ENCODE peak calls at places on chromosomes 3 and 15, in four cellular contexts. W is ovary, R is tibial nerve, T is transverse colon. L is an unnamed sample.

GRCh38 chr15:92383528-92384326 is 10.0 kb upstream of the ST8SIA2 start:
- DNase-seq in W (no peak), T (no peak), R (no peak), L (no peak)

GRCh38 chr3:185215873-185216586 is 37.8 kb downstream of the EHHADH start:
- DNase-seq in T (no peak), R (no peak), W (no peak), L (no peak)

GRCh38 chr15:66839511-66840112 is 137.6 kb downstream of the SMAD6 start:
- DNase-seq in W (no peak), T (peak; percentile 1), R (no peak), L (no peak)

GRCh38 chr15:84795186-84795585 is 22.0 kb upstream of the ALPK3 start:
- DNase-seq in T (no peak), W (no peak), R (no peak), L (no peak)

GRCh38 chr15:99953886-99954285 is 220.6 kb upstream of the LYSMD4 start:
- DNase-seq in W (no peak), R (no peak), T (no peak), L (peak; percentile 18)

GRCh38 chr3:46576899-46577298 is 10.8 kb upstream of the LRRC2 start:
- DNase-seq in T (no peak), R (no peak), W (peak; percentile 44), L (no peak)

GRCh38 chr3:117624424-117624823 is 914.8 kb downstream of the TUSC7 start:
- DNase-seq in R (no peak), T (no peak), W (no peak), L (no peak)

GRCh38 chr3:120438971-120439370 is 11.8 kb downstream of the FSTL1 start:
- DNase-seq in W (peak; percentile 59), R (no peak), T (peak; percentile 56), L (peak; percentile 90)

GRCh38 chr3:139108253-139108969 is 63.7 kb upstream of the PRR23C start:
- DNase-seq in T (no peak), W (peak; percentile 5), R (no peak), L (no peak)

GRCh38 chr15:99992611-99993231 is 259.5 kb upstream of the LYSMD4 start:
- DNase-seq in T (no peak), R (no peak), W (peak; percentile 7), L (peak; percentile 33)

GRCh38 chr3:170740726-170741591 is 129.0 kb downstream of the RPL22L1 start:
- DNase-seq in W (peak; percentile 53), T (peak; percentile 13), R (peak; percentile 83), L (peak; percentile 88)

GRCh38 chr3:101146946-101147345 is 153.7 kb upstream of the ABI3BP start:
- DNase-seq in W (no peak), R (no peak), T (no peak), L (no peak)
- TF ChIP-seq EP300 in W (no peak), R (no peak), T (no peak), L (no peak)

GRCh38 chr15:48367483-48367882 is 36.3 kb downstream of the DUT start:
- DNase-seq in R (no peak), W (no peak), T (no peak), L (no peak)

GRCh38 chr15:48371961-48372360 is 40.7 kb downstream of the DUT start:
- DNase-seq in T (no peak), R (no peak), W (no peak), L (no peak)

GRCh38 chr15:48373855-48374421 is 42.7 kb downstream of the DUT start:
- DNase-seq in W (no peak), T (no peak), R (no peak), L (peak; percentile 65)

GRCh38 chr15:48371550-48371949 is 40.3 kb downstream of the DUT start:
- DNase-seq in W (no peak), T (no peak), R (no peak), L (no peak)

GRCh38 chr15:48370460-48370859 is 39.2 kb downstream of the DUT start:
- DNase-seq in T (no peak), W (no peak), R (no peak), L (no peak)
- TF ChIP-seq EP300 in T (no peak), W (no peak), R (no peak), L (no peak)

DNA sequence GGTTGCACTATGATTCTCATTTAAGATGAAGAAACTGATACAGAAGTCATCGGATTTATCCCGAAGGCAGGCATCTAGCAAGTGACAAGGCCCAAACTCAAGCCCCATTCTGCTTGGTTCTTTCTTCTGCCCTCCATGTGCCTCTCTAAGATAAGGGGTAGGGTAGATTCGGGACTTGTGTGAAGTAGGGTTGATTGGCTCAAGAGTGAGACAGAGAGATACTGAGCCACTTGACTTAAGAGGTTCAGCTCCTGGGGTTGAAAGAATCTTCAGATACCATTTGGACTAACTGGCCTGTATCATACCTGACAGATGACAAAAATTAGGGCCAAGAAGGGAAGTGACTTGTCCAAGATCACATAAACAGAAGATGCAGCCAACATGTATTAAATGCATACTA is 891 bp downstream of the RFT1 start:
- DNase-seq in R (no peak), T (no peak), W (no peak), L (no peak)
- TF ChIP-seq EP300 in R (no peak), T (no peak), W (no peak), L (no peak)

GRCh38 chr15:77112819-77113569 is 42.1 kb upstream of the TSPAN3 start:
- DNase-seq in W (no peak), T (peak; percentile 16), R (no peak), L (no peak)
- TF ChIP-seq EP300 in W (no peak), T (no peak), R (no peak), L (no peak)

GRCh38 chr3:99012051-99012450 is 110.6 kb upstream of the DCBLD2 start:
- DNase-seq in W (no peak), R (no peak), T (no peak), L (no peak)
- TF ChIP-seq EP300 in W (no peak), R (no peak), T (no peak), L (no peak)

L was measured in sigmoid colon.